ENCODE peak calls at places on chromosomes 5 and 9, in four cellular contexts. C, Z, X and M are unnamed samples.

GRCh38 chr5:139492700-139493192 is 10.2 kb upstream of the STING1 start:
- DNase-seq in C (no peak), X (no peak), Z (no peak), M (no peak)

GRCh38 chr5:141208478-141208877 is at the start of gene PCDHB12:
- DNase-seq in C (no peak), Z (no peak), X (peak; percentile 36), M (no peak)

GRCh38 chr5:133680830-133681555 is 68.7 kb upstream of the FSTL4 start:
- DNase-seq in Z (no peak), C (no peak), X (no peak), M (no peak)

GRCh38 chr5:131968396-131968954 is 23.0 kb upstream of the MEIKIN start:
- DNase-seq in X (no peak), Z (no peak), C (no peak), M (no peak)

GRCh38 chr5:135648109-135648508 is 69.3 kb upstream of the CXCL14 start:
- DNase-seq in X (no peak), C (no peak), Z (no peak), M (no peak)

GRCh38 chr9:86946712-86947145 is 577 bp downstream of the GAS1 start:
- DNase-seq in C (no peak), Z (peak; percentile 47), X (peak; percentile 51), M (peak; percentile 88)

GRCh38 chr5:55231029-55231475 is 2.4 kb downstream of the CCNO start:
- DNase-seq in Z (no peak), X (no peak), C (no peak), M (no peak)

GRCh38 chr9:137275937-137276756 is 1.4 kb upstream of the TOR4A start:
- DNase-seq in C (peak; percentile 76), X (no peak), Z (no peak), M (peak; percentile 62)

GRCh38 chr9:1979815-1980367 is 35.3 kb upstream of the SMARCA2 start:
- DNase-seq in X (peak; percentile 54), C (peak; percentile 46), Z (peak; percentile 50), M (peak; percentile 64)

GRCh38 chr5:132215329-132215728 is 12.3 kb downstream of the P4HA2 start:
- DNase-seq in C (peak; percentile 84), X (no peak), Z (peak; percentile 94), M (peak; percentile 95)

GRCh38 chr9:110443146-110443877 is 105.6 kb upstream of the TXNDC8 start:
- DNase-seq in X (no peak), C (no peak), Z (peak; percentile 74), M (no peak)

GRCh38 chr5:154302181-154302580 is 111.6 kb downstream of the GALNT10 start:
- DNase-seq in X (no peak), Z (no peak), C (peak; percentile 55), M (no peak)

GRCh38 chr5:179680780-179681411 is at the start of gene CBY3:
- DNase-seq in C (no peak), Z (peak; percentile 7), X (no peak), M (no peak)

GRCh38 chr9:79623799-79624721 is 52.3 kb downstream of the TLE4 start:
- DNase-seq in C (no peak), X (peak; percentile 93), Z (peak; percentile 91), M (no peak)

GRCh38 chr5:78586251-78586650 is 62.3 kb downstream of the LHFPL2 start:
- DNase-seq in C (no peak), Z (peak; percentile 100), X (peak; percentile 90), M (no peak)

GRCh38 chr5:29972597-29972996 is 1220.9 kb upstream of the CDH6 start:
- DNase-seq in X (no peak), Z (no peak), C (no peak), M (no peak)

GRCh38 chr5:142544946-142545652 is 140.8 kb downstream of the FGF1 start:
- DNase-seq in C (no peak), X (no peak), Z (peak; percentile 45), M (no peak)

GRCh38 chr5:1277331-1277730 is 17.5 kb downstream of the TERT start:
- DNase-seq in Z (no peak), X (no peak), C (no peak), M (no peak)

GRCh38 chr9:109799792-109800191 is 19.8 kb downstream of the PALM2AKAP2 start:
- DNase-seq in Z (peak; percentile 38), X (no peak), C (no peak), M (no peak)

GRCh38 chr5:17374973-17375844 is 122.8 kb upstream of the TAF11L2 start:
- DNase-seq in C (no peak), Z (no peak), X (no peak), M (no peak)

GRCh38 chr5:105630803-105631202 is 2039.9 kb downstream of the EFNA5 start:
- DNase-seq in Z (no peak), C (no peak), X (no peak), M (no peak)

GRCh38 chr5:153067869-153068268 is 422.6 kb upstream of the GRIA1 start:
- DNase-seq in Z (no peak), X (no peak), C (no peak), M (no peak)

GRCh38 chr5:43619380-43619779 is 16.4 kb downstream of the NNT start:
- DNase-seq in X (no peak), C (no peak), Z (no peak), M (no peak)

GRCh38 chr9:3942351-3942750 is 357.5 kb downstream of the GLIS3 start:
- DNase-seq in X (no peak), Z (no peak), C (no peak), M (no peak)